ENCODE peak calls at places on chromosome 6, in nine cellular contexts. V is pancreas, O is RWPE2, X is HL-60, T is cardiac muscle cell, K is fibroblast of lung, N is upper lobe of right lung, H is astrocyte of the spinal cord, S is fibroblast of pulmonary artery. L is an unnamed sample.

GRCh38 chr6:73394577-73395354 is at the start of gene DDX43:
- DNase-seq in V (peak; percentile 72), O (peak; percentile 77), X (no peak), T (peak; percentile 82), K (peak; percentile 67), N (peak; percentile 87), H (peak; percentile 26), S (peak; percentile 60), L (peak; percentile 97)

GRCh38 chr6:158717341-158718328 is 67.8 kb downstream of the SYTL3 start:
- DNase-seq in V (no peak), O (no peak), X (no peak), T (no peak), K (no peak), N (no peak), H (no peak), S (no peak), L (no peak)

GRCh38 chr6:36851149-36851614 is 11.9 kb upstream of the CPNE5 start:
- DNase-seq in V (no peak), O (no peak), X (no peak), T (peak; percentile 91), K (peak; percentile 84), N (no peak), H (peak; percentile 85), S (peak; percentile 88), L (peak; percentile 86)

GRCh38 chr6:36177166-36177565 is 19.4 kb upstream of the BRPF3 start:
- DNase-seq in V (no peak), O (no peak), X (no peak), T (no peak), K (no peak), N (no peak), H (no peak), S (no peak), L (no peak)

GRCh38 chr6:5152417-5152816 is 67.3 kb downstream of the PPP1R3G start:
- DNase-seq in V (no peak), O (no peak), X (no peak), T (no peak), K (no peak), N (no peak), H (peak; percentile 15), S (no peak), L (no peak)

GRCh38 chr6:2939315-2940009 is 31.9 kb downstream of the SERPINB6 start:
- DNase-seq in V (no peak), O (no peak), X (no peak), T (no peak), K (no peak), N (no peak), H (no peak), S (no peak), L (no peak)

GRCh38 chr6:100099189-100100074 is 105.4 kb upstream of the MCHR2 start:
- DNase-seq in V (no peak), O (no peak), X (no peak), T (peak; percentile 47), K (peak; percentile 52), N (no peak), H (peak; percentile 59), S (peak; percentile 48), L (peak; percentile 36)

GRCh38 chr6:32803416-32803815 is 13.4 kb downstream of the HLA-DOB start:
- DNase-seq in V (no peak), O (no peak), X (no peak), T (no peak), K (no peak), N (no peak), H (no peak), S (no peak), L (no peak)

GRCh38 chr6:132764370-132764769 is 6.7 kb upstream of the VNN2 start:
- DNase-seq in V (no peak), O (peak; percentile 68), X (no peak), T (peak; percentile 88), K (peak; percentile 80), N (no peak), H (peak; percentile 80), S (peak; percentile 82), L (peak; percentile 16)

GRCh38 chr6:78483546-78483945 is 383.8 kb upstream of the IRAK1BP1 start:
- DNase-seq in V (no peak), O (no peak), X (no peak), T (no peak), K (no peak), N (no peak), H (no peak), S (peak; percentile 13), L (peak; percentile 50)

GRCh38 chr6:151962246-151962846 is 154.9 kb downstream of the ESR1 start:
- DNase-seq in V (no peak), O (no peak), X (no peak), T (peak; percentile 67), K (no peak), N (no peak), H (peak; percentile 74), S (peak; percentile 40), L (peak; percentile 54)

GRCh38 chr6:8219352-8219943 is 117.1 kb upstream of the EEF1E1 start:
- DNase-seq in V (no peak), O (no peak), X (peak; percentile 6), T (peak; percentile 68), K (peak; percentile 69), N (no peak), H (peak; percentile 61), S (peak; percentile 77), L (peak; percentile 62)

GRCh38 chr6:105485456-105485855 is 82.6 kb upstream of the PREP start:
- DNase-seq in V (no peak), O (no peak), X (no peak), T (no peak), K (no peak), N (no peak), H (no peak), S (no peak), L (no peak)

DNA sequence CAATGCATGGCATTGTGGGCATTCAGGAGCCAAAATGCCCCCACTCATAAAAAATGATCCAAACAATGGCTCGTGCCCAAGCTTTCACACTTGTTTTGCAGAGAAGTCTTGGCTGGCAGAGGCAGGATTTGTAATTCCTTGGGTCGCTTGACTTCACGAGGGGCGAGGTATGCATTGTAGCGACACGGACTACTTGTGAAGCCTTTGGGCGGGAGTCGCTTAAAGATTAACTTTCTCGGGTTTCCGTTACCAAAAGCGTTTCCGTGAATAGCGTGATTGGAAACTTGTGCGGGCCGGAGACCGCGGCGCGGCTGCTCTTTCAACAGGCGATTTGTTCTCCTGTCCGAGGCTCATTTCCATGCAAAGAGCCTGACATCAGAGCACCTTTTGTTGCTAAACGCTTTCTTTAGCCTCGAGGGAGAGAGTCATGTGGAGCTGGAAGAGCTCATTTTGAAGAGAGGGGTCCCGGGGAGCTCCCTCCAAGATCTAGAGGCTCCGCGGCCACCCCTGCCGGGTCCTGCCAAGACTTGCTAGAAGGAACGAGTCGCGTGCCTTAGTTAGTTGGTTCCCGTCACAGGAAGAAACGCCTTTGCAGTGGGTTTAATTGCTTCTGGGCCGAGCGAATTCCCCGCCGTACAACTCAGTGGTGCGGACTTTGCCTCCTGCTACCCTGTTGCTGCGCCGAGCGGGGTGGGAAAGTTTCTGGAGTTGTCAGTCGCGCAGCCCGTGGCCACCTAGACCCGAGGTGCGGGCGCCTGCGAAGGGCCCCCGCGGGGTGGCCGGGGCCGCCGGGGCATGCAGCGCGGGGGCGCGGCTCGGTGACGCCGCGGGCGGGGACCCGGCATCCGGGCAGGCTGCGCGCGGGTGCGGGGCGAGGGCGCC is at the start of gene SASH1:
- DNase-seq in V (peak; percentile 79), O (peak; percentile 78), X (peak; percentile 29), T (peak; percentile 82), K (peak; percentile 80), N (peak; percentile 83), H (peak; percentile 83), S (peak; percentile 87), L (peak; percentile 86)
- H3K4me3 ChIP-seq in V (peak within 1 kb of the TSS; percentile 58), O (peak within 1 kb of the TSS; percentile 74), X (peak within 1 kb of the TSS; percentile 69), T (peak within 1 kb of the TSS; percentile 91), K (peak within 1 kb of the TSS; percentile 81), N (peak within 1 kb of the TSS; percentile 71), H (peak within 1 kb of the TSS; percentile 73), S (peak within 1 kb of the TSS; percentile 79), L (peak within 1 kb of the TSS; percentile 68)

DNA sequence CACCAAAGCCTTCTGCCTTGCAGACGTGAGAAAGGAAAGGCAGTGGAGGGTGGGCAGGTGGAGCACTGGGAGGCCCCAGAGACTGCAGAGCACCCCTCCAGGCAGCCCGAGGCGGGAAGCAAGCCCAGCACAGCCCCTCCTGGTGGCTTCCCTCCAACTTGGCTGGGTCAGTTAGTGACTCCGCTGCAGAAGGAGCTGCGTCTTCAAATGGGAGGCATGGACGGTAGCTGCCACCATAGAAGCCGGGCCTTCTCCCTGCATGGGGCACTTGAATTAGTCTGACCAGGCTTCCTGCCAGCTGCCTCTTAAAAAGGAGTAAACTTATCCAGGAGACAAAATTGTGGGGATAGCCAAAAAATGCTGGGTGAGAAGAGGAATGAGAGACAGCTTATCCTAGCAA is 88.0 kb upstream of the RPS6KA2 start:
- DNase-seq in V (no peak), O (no peak), X (no peak), T (no peak), K (no peak), N (no peak), H (no peak), S (no peak), L (no peak)
- TF ChIP-seq CTCF in V (no peak), O (no peak), X (no peak), T (no peak), K (no peak), N (no peak), H (no peak), S (no peak), L (no peak)

GRCh38 chr6:107642348-107643347 is 152.7 kb downstream of the SOBP start:
- DNase-seq in V (no peak), O (no peak), X (no peak), T (no peak), K (no peak), N (no peak), H (no peak), S (no peak), L (no peak)

GRCh38 chr6:107637914-107638313 is 148.0 kb downstream of the SOBP start:
- DNase-seq in V (no peak), O (no peak), X (no peak), T (no peak), K (no peak), N (no peak), H (no peak), S (no peak), L (no peak)

GRCh38 chr6:107638493-107638892 is 148.6 kb downstream of the SOBP start:
- DNase-seq in V (no peak), O (no peak), X (no peak), T (no peak), K (no peak), N (no peak), H (no peak), S (no peak), L (no peak)

GRCh38 chr6:107644513-107644912 is 154.6 kb downstream of the SOBP start:
- DNase-seq in V (no peak), O (no peak), X (no peak), T (no peak), K (peak; percentile 35), N (no peak), H (no peak), S (no peak), L (no peak)

DNA sequence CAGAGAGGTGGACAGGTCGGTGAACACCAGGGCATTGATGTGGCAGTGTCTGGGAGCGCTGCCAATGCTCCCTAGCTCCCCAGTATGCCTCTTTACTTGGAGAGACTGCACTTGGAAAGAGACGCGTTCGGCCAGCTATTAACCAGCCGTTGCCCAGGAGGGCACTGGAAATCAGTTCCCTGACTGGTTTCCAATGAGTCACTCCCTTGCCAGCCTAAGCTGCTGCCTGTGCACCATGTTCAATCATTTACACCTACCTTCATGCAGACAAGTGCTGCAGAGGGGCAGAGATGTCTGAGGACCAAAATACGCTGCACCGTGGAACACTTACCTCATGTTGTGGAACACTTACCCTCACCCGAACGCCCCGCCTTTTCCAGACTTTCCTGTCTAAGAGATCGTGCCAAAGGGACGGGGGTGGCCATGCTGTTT is 151.6 kb downstream of the SOBP start:
- DNase-seq in V (no peak), O (no peak), X (no peak), T (no peak), K (no peak), N (peak; percentile 82), H (no peak), S (no peak), L (no peak)
- H3K4me3 ChIP-seq in V (no peak overlapping the region), O (no peak overlapping the region), X (no peak overlapping the region), T (no peak overlapping the region), K (no peak overlapping the region), N (no peak overlapping the region), H (no peak overlapping the region), S (no peak overlapping the region), L (no peak overlapping the region)

GRCh38 chr6:112560651-112561050 is 213.5 kb downstream of the RFPL4B start:
- DNase-seq in V (no peak), O (no peak), X (no peak), T (no peak), K (no peak), N (no peak), H (no peak), S (no peak), L (no peak)
- TF ChIP-seq CTCF in V (no peak), O (no peak), X (no peak), T (no peak), K (no peak), N (no peak), H (no peak), S (no peak), L (no peak)

L was measured in fibroblast of villous mesenchyme.